ENCODE peak calls at places on chromosomes 5 and 9, in five cellular contexts. M is HepG2, I is fibroblast of lung, E is dorsolateral prefrontal cortex, K is sigmoid colon. X is an unnamed sample.

GRCh38 chr5:116068028-116068632 is 16.7 kb upstream of the COMMD10 start:
- DNase-seq in E (no peak), I (peak), K (no peak), M (peak), X (no peak)

GRCh38 chr5:172082180-172082579 is 75.7 kb upstream of the FBXW11 start:
- DNase-seq in M (no peak), K (peak), E (no peak), I (no peak), X (no peak)

GRCh38 chr9:134378901-134379338 is 52.7 kb downstream of the RXRA start:
- DNase-seq in E (no peak), K (peak), I (peak), M (no peak), X (no peak)

GRCh38 chr9:128454991-128455390 is 815 bp upstream of the ODF2 start:
- DNase-seq in I (no peak), K (no peak), E (no peak), M (peak), X (no peak)

GRCh38 chr9:92140074-92140753 is 25.0 kb upstream of the SPTLC1 start:
- DNase-seq in E (peak), M (peak), K (peak), I (peak), X (peak)

GRCh38 chr5:153952893-153953292 is 85.8 kb downstream of the FAM114A2 start:
- DNase-seq in K (no peak), M (no peak), E (no peak), I (peak), X (no peak)

GRCh38 chr9:110802416-110803035 is 133.9 kb downstream of the MUSK start:
- DNase-seq in I (peak), E (no peak), M (no peak), K (no peak), X (no peak)

GRCh38 chr5:135027318-135027698 is 6.7 kb downstream of the PITX1 start:
- DNase-seq in I (no peak), K (no peak), E (no peak), M (no peak), X (no peak)

GRCh38 chr9:1712861-1713260 is 302.3 kb upstream of the SMARCA2 start:
- DNase-seq in M (no peak), K (no peak), E (no peak), I (no peak), X (no peak)

GRCh38 chr9:135752281-135753204 is 50.6 kb downstream of the KCNT1 start:
- DNase-seq in E (no peak), I (no peak), M (no peak), K (no peak), X (no peak)

GRCh38 chr5:172437445-172438303 is 16.7 kb downstream of the SH3PXD2B start:
- DNase-seq in M (peak), I (peak), E (no peak), K (peak), X (peak)

GRCh38 chr5:16737173-16737572 is 120.4 kb upstream of the RETREG1 start:
- DNase-seq in I (no peak), K (no peak), E (no peak), M (peak), X (no peak)

GRCh38 chr9:129604766-129605163 is 16.1 kb downstream of the C9orf50 start:
- DNase-seq in K (no peak), I (no peak), M (no peak), E (no peak), X (no peak)

DNA sequence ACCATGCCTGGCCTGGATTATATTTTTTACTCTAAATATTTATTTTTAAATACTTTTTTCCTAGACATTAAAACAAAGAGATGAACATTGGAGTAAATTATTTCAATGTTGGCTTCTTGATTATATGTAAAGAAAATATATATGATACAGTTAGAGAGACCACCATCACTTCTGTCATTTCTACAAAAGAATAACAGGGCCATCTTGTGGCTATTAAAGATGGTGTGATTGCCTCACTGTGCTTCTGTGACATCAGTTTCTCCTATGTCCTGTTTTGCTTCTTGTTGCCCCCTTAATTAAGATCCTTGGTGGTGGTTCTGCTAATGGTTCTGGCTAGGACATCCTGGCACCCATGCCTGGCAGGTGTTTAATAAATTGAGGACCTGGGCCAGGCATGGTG is 32.9 kb downstream of the NDFIP1 start:
- DNase-seq in I (no peak), E (no peak), K (no peak), M (no peak), X (no peak)
- TF ChIP-seq CTCF in I (no peak), E (no peak), K (no peak), M (peak), X (peak)

DNA sequence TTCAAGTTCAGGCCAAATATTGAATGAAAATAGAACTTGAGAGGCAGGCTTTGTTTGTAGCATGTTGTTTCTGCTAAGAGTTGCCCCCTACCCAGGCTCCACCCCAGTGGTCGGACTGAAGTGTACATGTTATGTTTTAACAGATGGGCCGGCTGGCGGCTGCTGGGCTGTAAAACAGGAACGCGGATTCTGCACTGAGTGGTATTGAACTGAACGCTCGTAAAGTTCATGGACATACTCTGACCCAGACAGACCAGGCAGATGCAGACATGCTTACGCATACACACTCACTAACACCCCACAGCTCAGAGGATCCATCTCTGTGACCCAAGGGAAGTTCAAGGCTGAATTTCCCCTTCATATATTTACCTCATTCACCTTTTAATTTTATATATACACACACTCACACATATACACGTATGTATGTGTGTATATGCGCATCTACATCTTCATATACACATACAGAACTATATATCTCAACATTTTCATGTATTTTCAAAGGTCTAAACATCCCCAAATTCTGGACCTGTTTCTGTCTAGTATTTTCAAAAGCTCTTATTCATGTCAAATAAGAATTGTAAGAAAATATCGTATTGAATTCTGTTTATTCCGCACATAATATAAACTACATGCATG is 1.4 kb downstream of the MARCHF3 start:
- DNase-seq in K (no peak), I (peak), E (no peak), M (peak), X (no peak)
- TF ChIP-seq CTCF in K (no peak), I (no peak), E (no peak), M (no peak), X (no peak)

GRCh38 chr9:120610975-120611689 is 31.2 kb upstream of the CDK5RAP2 start:
- DNase-seq in K (no peak), I (no peak), E (no peak), M (peak), X (no peak)

GRCh38 chr9:120611690-120612068 is 31.7 kb upstream of the CDK5RAP2 start:
- DNase-seq in K (no peak), I (no peak), M (no peak), E (no peak), X (no peak)

GRCh38 chr9:120609636-120610035 is 29.7 kb upstream of the CDK5RAP2 start:
- DNase-seq in K (no peak), M (no peak), E (no peak), I (peak), X (no peak)

GRCh38 chr9:120608421-120608820 is 28.5 kb upstream of the CDK5RAP2 start:
- DNase-seq in I (peak), M (no peak), E (no peak), K (no peak), X (no peak)

GRCh38 chr9:120612218-120612617 is 32.3 kb upstream of the CDK5RAP2 start:
- DNase-seq in K (no peak), I (no peak), M (no peak), E (no peak), X (no peak)
- TF ChIP-seq CTCF in K (no peak), I (no peak), M (peak), E (peak), X (no peak)

GRCh38 chr9:34126207-34127034 is at the start of gene DCAF12:
- DNase-seq in M (peak), I (peak), E (peak), K (peak), X (peak)
- TF ChIP-seq CTCF in M (peak), I (no peak), E (peak), K (no peak), X (no peak)

GRCh38 chr9:86287013-86287412 is 4.7 kb upstream of the ISCA1 start:
- DNase-seq in K (no peak), E (no peak), M (peak), I (peak), X (no peak)
- TF ChIP-seq CTCF in K (no peak), E (no peak), M (peak), I (peak), X (no peak)

DNA sequence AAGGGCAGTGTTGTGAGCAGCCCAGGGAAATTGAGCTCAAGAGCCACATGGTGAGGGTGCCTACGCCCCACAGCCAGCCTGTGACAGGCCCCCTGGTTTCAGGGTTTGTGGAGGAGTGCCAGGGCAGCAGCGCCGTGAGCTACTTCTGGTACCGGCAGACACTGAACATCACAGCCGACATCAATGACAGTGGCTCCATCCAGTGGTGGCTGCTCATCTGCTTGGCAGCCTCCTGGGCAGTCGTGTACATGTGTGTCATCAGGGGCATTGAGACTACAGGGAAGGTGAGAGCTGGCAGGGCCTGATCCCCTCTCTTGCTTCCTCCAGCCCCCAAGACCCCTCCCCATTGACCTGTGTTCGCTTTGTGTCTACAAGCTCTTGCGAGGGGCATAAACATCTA is 10.2 kb downstream of the SLC6A18 start:
- DNase-seq in I (no peak), M (peak), E (no peak), K (no peak), X (no peak)
- TF ChIP-seq CTCF in I (no peak), M (peak), E (no peak), K (no peak), X (no peak)